ENCODE peak calls at places on chromosomes 4 and X, in four cellular contexts. R is A549, E is HepG2, P is K562. Q is an unnamed sample.

GRCh38 chrX:116749943-116750342 is 287.2 kb upstream of the CT83 start:
- DNase-seq in R (no peak), E (no peak), P (no peak), Q (no peak)

GRCh38 chrX:85836868-85837267 is 210.5 kb downstream of the CHM start:
- DNase-seq in R (no peak), E (no peak), P (no peak), Q (no peak)

GRCh38 chr4:150949943-150950342 is 65.1 kb downstream of the LRBA start:
- DNase-seq in R (no peak), E (no peak), P (no peak), Q (no peak)

GRCh38 chr4:153640476-153640802 is 43.6 kb upstream of the TLR2 start:
- DNase-seq in R (no peak), E (no peak), P (no peak), Q (no peak)

GRCh38 chrX:307261-308111 is 11.1 kb downstream of the GTPBP6 start:
- DNase-seq in R (no peak), E (no peak), P (no peak), Q (no peak)

GRCh38 chrX:53074987-53075386 is 7.2 kb upstream of the TSPYL2 start:
- DNase-seq in R (no peak), E (no peak), P (no peak), Q (no peak)

GRCh38 chr4:54513231-54513630 is 144.5 kb upstream of the KIT start:
- DNase-seq in R (no peak), E (no peak), P (no peak), Q (no peak)

GRCh38 chr4:125736057-125736456 is 421.3 kb downstream of the FAT4 start:
- DNase-seq in R (no peak), E (peak; percentile 3), P (no peak), Q (no peak)

GRCh38 chr4:1193206-1194027 is 21.0 kb upstream of the SPON2 start:
- DNase-seq in R (no peak), E (no peak), P (no peak), Q (peak; percentile 4)

GRCh38 chr4:39410415-39410814 is 3.7 kb downstream of the KLB start:
- DNase-seq in R (no peak), E (no peak), P (no peak), Q (no peak)
- TF ChIP-seq NR3C1 in R (no peak), E (no peak), P (no peak), Q (no peak)

DNA sequence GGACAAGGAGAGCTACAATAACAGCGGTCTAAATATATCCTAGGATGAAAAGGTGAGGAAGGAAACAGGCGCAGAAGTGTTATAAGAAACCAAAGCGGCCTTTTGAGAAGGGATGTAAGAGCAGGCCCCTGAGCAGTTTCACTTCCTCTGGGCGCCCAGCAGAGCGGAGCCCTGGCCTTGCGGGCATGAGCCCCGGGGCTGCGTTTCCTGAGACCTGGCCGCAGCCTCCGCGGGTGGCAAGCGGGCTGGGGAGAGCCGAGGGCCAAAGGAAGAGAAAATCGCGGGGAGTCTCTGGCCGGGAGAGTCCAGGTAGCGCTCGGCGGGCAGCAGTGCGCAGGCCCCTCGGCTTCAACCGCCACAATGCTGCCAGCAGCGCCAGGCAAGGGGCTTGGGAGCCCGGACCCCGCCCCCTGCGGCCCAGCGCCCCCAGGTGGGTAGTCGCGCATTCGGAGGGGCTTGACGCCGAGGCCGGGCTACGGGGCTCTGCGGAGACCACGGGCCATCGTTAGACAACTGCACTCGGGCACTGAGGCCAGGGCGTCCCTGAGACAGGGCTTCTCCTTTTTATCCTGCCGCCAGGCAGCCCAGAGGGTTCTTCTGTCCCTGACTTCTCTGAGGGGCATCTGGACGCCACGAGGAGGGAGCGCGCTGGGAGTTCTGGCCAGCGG is at the start of gene BANK1:
- DNase-seq in R (peak; percentile 41), E (peak; percentile 1), P (no peak), Q (peak; percentile 85)
- TF ChIP-seq NR3C1 in R (no peak), E (no peak), P (no peak), Q (no peak)

GRCh38 chr4:5751073-5751917 is 40.3 kb downstream of the EVC start:
- DNase-seq in R (no peak), E (no peak), P (no peak), Q (no peak)
- TF ChIP-seq NR3C1 in R (no peak), E (no peak), P (no peak), Q (no peak)

DNA sequence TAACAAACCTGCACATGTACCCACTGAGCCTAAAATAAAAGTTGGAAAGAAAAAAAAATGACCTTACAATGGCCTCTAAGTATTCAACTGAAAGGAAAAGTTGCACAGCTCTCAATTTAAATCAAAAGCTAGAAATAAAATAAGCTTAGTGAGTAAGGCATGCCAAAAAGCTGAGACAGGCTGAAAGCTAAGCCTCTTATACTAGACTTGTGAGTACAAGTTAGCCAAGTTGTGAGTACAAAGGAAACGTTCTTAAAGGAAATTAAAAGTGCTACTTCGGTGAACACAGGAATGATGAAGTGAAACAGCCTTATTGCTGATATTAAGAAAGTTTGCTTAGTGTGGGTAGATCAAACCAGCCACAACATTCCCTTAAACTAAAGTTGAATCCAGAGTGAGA is 707.9 kb upstream of the PITX2 start:
- DNase-seq in R (no peak), E (no peak), P (no peak), Q (no peak)
- TF ChIP-seq NR3C1 in R (no peak), E (no peak), P (no peak), Q (no peak)

DNA sequence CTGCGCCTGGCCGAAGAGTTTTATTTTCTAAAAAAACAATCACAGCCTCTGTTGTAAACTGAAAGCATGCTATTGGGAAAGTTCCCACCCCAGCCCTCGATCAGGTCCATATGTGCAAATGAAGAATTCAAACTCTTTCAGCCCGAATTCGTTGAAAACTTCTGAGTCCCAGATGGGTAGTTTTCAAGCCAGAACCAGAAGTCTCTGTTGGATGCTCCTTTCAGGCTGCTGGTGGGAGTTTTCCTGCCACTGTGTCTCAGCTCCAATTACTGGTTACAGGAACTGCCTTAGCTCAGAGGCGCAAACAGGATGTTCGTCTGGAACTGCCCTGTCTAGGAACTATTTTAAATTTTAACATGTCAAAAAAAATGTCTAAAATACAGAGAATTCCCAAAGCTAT is 9.3 kb upstream of the ALG13 start:
- DNase-seq in R (no peak), E (no peak), P (no peak), Q (no peak)
- TF ChIP-seq NR3C1 in R (no peak), E (no peak), P (no peak), Q (no peak)

GRCh38 chr4:79223993-79224776 is 101.7 kb downstream of the NAA11 start:
- DNase-seq in R (no peak), E (no peak), P (no peak), Q (no peak)

GRCh38 chr4:79225360-79225759 is 100.5 kb downstream of the NAA11 start:
- DNase-seq in R (no peak), E (no peak), P (no peak), Q (no peak)

GRCh38 chr4:79227896-79228295 is 98.0 kb downstream of the NAA11 start:
- DNase-seq in R (no peak), E (no peak), P (no peak), Q (no peak)

GRCh38 chr4:79224777-79225104 is 101.1 kb downstream of the NAA11 start:
- DNase-seq in R (no peak), E (no peak), P (no peak), Q (no peak)
- TF ChIP-seq NR3C1 in R (no peak), E (no peak), P (no peak), Q (no peak)

DNA sequence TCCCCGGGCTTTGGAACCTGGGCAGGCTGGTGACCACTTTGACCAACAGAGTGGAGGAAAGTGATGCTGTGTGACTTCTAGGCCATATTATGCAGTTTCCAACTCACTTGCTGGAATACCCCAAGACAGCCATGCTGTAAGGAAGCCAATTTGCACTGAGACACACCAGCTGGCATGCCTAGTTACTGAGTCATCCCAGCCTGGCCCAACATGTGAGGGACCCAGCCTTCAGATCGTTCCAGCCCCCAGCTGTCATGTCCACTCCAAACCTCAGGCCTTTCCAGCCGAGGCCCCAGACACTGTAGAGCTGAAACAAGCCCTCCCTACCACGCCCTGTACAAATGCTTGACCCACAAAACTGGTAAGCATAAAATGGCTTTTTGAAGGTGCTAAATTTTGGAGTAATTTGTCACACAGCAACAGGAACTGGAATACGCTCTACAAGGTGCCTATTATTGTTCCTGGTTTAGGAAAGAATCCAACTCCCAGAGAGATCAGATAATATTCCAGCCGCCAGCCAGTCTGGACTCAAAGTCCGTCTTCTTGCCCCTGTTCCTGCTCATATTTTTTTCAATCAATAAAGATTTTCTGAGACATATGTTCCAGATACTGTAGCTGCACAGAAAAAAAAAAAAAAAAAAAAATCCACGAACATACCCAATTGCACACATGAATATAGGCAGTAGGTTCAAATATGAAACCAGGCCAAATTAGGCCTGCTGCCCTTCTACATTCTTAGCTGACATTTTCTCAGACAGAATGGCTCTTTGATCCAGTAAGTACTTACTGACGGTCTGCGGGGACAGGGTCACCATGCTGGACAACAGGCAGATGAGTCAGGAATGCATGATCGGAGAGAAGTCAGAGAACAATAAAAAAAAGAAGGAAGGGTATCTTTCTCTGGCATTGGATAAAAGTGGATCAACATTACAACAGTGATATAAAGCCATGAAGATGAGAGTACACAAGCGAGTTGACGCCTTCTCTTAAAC is 35.1 kb downstream of the SH3KBP1 start:
- DNase-seq in R (no peak), E (peak; percentile 72), P (no peak), Q (no peak)
- TF ChIP-seq NR3C1 in R (no peak), E (no peak), P (no peak), Q (no peak)

GRCh38 chr4:184762100-184762499 is 28.2 kb upstream of the CENPU start:
- DNase-seq in R (no peak), E (no peak), P (no peak), Q (no peak)

GRCh38 chr4:184752496-184753275 is 18.8 kb upstream of the CENPU start:
- DNase-seq in R (no peak), E (no peak), P (no peak), Q (no peak)

GRCh38 chr4:184755278-184755677 is 21.4 kb upstream of the CENPU start:
- DNase-seq in R (no peak), E (no peak), P (no peak), Q (no peak)

GRCh38 chr4:184756399-184756798 is 22.5 kb upstream of the CENPU start:
- DNase-seq in R (no peak), E (no peak), P (no peak), Q (no peak)

GRCh38 chr4:184757810-184758209 is 23.9 kb upstream of the CENPU start:
- DNase-seq in R (no peak), E (no peak), P (no peak), Q (no peak)
- TF ChIP-seq NR3C1 in R (no peak), E (no peak), P (no peak), Q (no peak)

GRCh38 chr4:172042714-172043114 is 229.5 kb downstream of the GALNTL6 start:
- DNase-seq in R (no peak), E (peak; percentile 7), P (peak; percentile 4), Q (no peak)
- TF ChIP-seq NR3C1 in R (no peak), E (no peak), P (no peak), Q (no peak)

GRCh38 chr4:79182209-79182608 is 143.7 kb downstream of the NAA11 start:
- DNase-seq in R (no peak), E (no peak), P (no peak), Q (no peak)

GRCh38 chr4:79178770-79179169 is 147.1 kb downstream of the NAA11 start:
- DNase-seq in R (no peak), E (no peak), P (no peak), Q (no peak)

GRCh38 chr4:79184461-79184860 is 141.4 kb downstream of the NAA11 start:
- DNase-seq in R (no peak), E (no peak), P (no peak), Q (no peak)

GRCh38 chr4:79177388-79177787 is 148.5 kb downstream of the NAA11 start:
- DNase-seq in R (no peak), E (no peak), P (no peak), Q (no peak)

GRCh38 chr4:79181190-79181589 is 144.7 kb downstream of the NAA11 start:
- DNase-seq in R (no peak), E (no peak), P (peak; percentile 23), Q (no peak)
- TF ChIP-seq NR3C1 in R (no peak), E (no peak), P (no peak), Q (no peak)

Q was measured in WTC11.